ENCODE peak calls at places on chromosome 7, in ten cellular contexts. C is NCI-H748 treated with DMSO at 0.1 percent for 48 hours; J is neural crest cell; M is endothelial cell; Z is activated naive CD4-positive, alpha-beta T cell; V is ureter; N is GDM1; E is posterior vena cava; T is HCEC 1CT; S is GM18507. O is an unnamed sample.

GRCh38 chr7:127346575-127347256 is 45.8 kb downstream of the ZNF800 start:
- DNase-seq in C (no peak), J (no peak), M (no peak), Z (no peak), V (no peak), N (no peak), E (no peak), T (no peak), S (no peak), O (no peak)

GRCh38 chr7:45890902-45891461 is 2.7 kb downstream of the IGFBP1 start:
- DNase-seq in C (peak), J (no peak), M (no peak), Z (no peak), V (no peak), N (no peak), E (no peak), T (peak), S (no peak), O (no peak)

GRCh38 chr7:24318326-24318725 is 34.3 kb downstream of the NPY start:
- DNase-seq in C (no peak), J (no peak), M (peak), Z (no peak), V (no peak), N (no peak), E (no peak), T (no peak), S (no peak), O (no peak)

GRCh38 chr7:1457949-1458675 is 1.2 kb downstream of the MICALL2 start:
- DNase-seq in C (no peak), J (no peak), M (no peak), Z (no peak), V (no peak), N (no peak), E (no peak), T (no peak), S (no peak), O (no peak)

GRCh38 chr7:90209776-90210175 is 1.8 kb upstream of the STEAP2 start:
- DNase-seq in C (no peak), J (no peak), M (no peak), Z (no peak), V (no peak), N (no peak), E (no peak), T (peak), S (no peak), O (no peak)

GRCh38 chr7:47757946-47758371 is 176.0 kb upstream of the TNS3 start:
- DNase-seq in C (no peak), J (no peak), M (no peak), Z (no peak), V (peak), N (no peak), E (peak), T (peak), S (no peak), O (no peak)

GRCh38 chr7:127770870-127771269 is 118.9 kb downstream of the SND1 start:
- DNase-seq in C (no peak), J (no peak), M (no peak), Z (no peak), V (no peak), N (no peak), E (no peak), T (peak), S (no peak), O (no peak)

GRCh38 chr7:25669954-25670841 is 441.9 kb upstream of the NPVF start:
- DNase-seq in C (no peak), J (no peak), M (no peak), Z (no peak), V (peak), N (no peak), E (peak), T (no peak), S (no peak), O (no peak)

GRCh38 chr7:35624299-35625186 is 70.4 kb downstream of the HERPUD2 start:
- DNase-seq in C (peak), J (peak), M (peak), Z (no peak), V (no peak), N (peak), E (no peak), T (peak), S (peak), O (peak)